ENCODE peak calls at places on chromosomes 13 and 19, in seven cellular contexts. O is stimulated activated CD8-positive, alpha-beta memory T cell treated with anti-CD3 and anti-CD28 coated beads, Interleukin-12 subunit alpha, Interleukin-12 subunit beta, amount 100 ng/mL, for 4 hours; S is GM12891; U is NCI-H146; H is AG09319; T is GM20000; G is WTC11. Z is an unnamed sample.

GRCh38 chr19:10430505-10431253 is 10.3 kb downstream of the PDE4A start:
- DNase-seq in O (no peak), S (no peak), U (peak), H (peak), T (peak), G (peak), Z (no peak)

GRCh38 chr19:682678-683320 is 6.6 kb downstream of the FSTL3 start:
- DNase-seq in O (no peak), S (no peak), U (no peak), H (no peak), T (no peak), G (no peak), Z (no peak)

GRCh38 chr13:48542581-48543341 is 9.9 kb upstream of the RCBTB2 start:
- DNase-seq in O (no peak), S (no peak), U (peak), H (no peak), T (no peak), G (peak), Z (no peak)

GRCh38 chr13:113122571-113123225 is at the start of gene F10:
- DNase-seq in O (no peak), S (no peak), U (no peak), H (peak), T (no peak), G (peak), Z (no peak)

GRCh38 chr13:77298403-77298802 is 28.5 kb downstream of the MYCBP2 start:
- DNase-seq in O (no peak), S (no peak), U (no peak), H (no peak), T (peak), G (no peak), Z (no peak)

GRCh38 chr19:13920940-13921744 is 15.1 kb downstream of the CC2D1A start:
- DNase-seq in O (no peak), S (no peak), U (no peak), H (no peak), T (peak), G (peak), Z (no peak)

GRCh38 chr13:40562975-40563349 is 103.5 kb downstream of the FOXO1 start:
- DNase-seq in O (no peak), S (no peak), U (no peak), H (no peak), T (no peak), G (no peak), Z (no peak)

GRCh38 chr19:4911314-4911713 is 2.0 kb downstream of the UHRF1 start:
- DNase-seq in O (no peak), S (no peak), U (no peak), H (no peak), T (no peak), G (no peak), Z (no peak)

GRCh38 chr13:110254751-110255553 is 52.0 kb downstream of the COL4A1 start:
- DNase-seq in O (no peak), S (no peak), U (no peak), H (no peak), T (no peak), G (no peak), Z (no peak)

GRCh38 chr13:58869566-58869965 is 1238.0 kb downstream of the PCDH17 start:
- DNase-seq in O (no peak), S (no peak), U (no peak), H (no peak), T (no peak), G (no peak), Z (no peak)

Z was measured in HTR-8/SVneo.